ENCODE peak calls at places on chromosomes 7 and 10, in eight cellular contexts. D is GM12878; W is cardiac muscle cell; R is CD4-positive, alpha-beta T cell; I is sigmoid colon; A is transverse colon; O is testis; F is HCT116. M is an unnamed sample.

GRCh38 chr7:157000741-157001653 is 9.5 kb downstream of the MNX1 start:
- DNase-seq in D (no peak), W (no peak), R (no peak), I (no peak), A (no peak), O (peak; percentile 12), F (no peak), M (no peak)

GRCh38 chr7:82234457-82235049 is 209.0 kb downstream of the CACNA2D1 start:
- DNase-seq in D (no peak), W (peak; percentile 60), R (no peak), I (no peak), A (no peak), O (no peak), F (peak; percentile 31), M (no peak)

GRCh38 chr7:75920431-75921161 is 5.6 kb downstream of the POR start:
- DNase-seq in D (no peak), W (no peak), R (no peak), I (no peak), A (peak; percentile 40), O (no peak), F (no peak), M (no peak)

GRCh38 chr10:119299531-119299930 is 92.2 kb downstream of the GRK5 start:
- DNase-seq in D (no peak), W (peak; percentile 24), R (no peak), I (no peak), A (no peak), O (no peak), F (no peak), M (no peak)

GRCh38 chr10:58477122-58477521 is 35.5 kb upstream of the BICC1 start:
- DNase-seq in D (no peak), W (peak; percentile 5), R (no peak), I (peak; percentile 71), A (no peak), O (peak; percentile 18), F (no peak), M (no peak)

GRCh38 chr7:116953372-116953726 is at the start of gene ST7:
- DNase-seq in D (no peak), W (peak; percentile 69), R (peak; percentile 49), I (peak; percentile 83), A (peak; percentile 64), O (peak; percentile 70), F (peak; percentile 42), M (peak; percentile 71)

GRCh38 chr10:90723416-90724068 is 134.3 kb downstream of the HTR7 start:
- DNase-seq in D (no peak), W (no peak), R (no peak), I (no peak), A (no peak), O (no peak), F (no peak), M (no peak)

GRCh38 chr10:35765996-35766395 is 123.9 kb upstream of the FZD8 start:
- DNase-seq in D (no peak), W (no peak), R (no peak), I (no peak), A (no peak), O (no peak), F (no peak), M (no peak)

GRCh38 chr10:74394416-74394969 is 243.5 kb downstream of the ADK start:
- DNase-seq in D (no peak), W (no peak), R (no peak), I (no peak), A (no peak), O (no peak), F (no peak), M (no peak)

GRCh38 chr7:71801996-71802395 is 610.1 kb downstream of the CALN1 start:
- DNase-seq in D (no peak), W (no peak), R (no peak), I (no peak), A (no peak), O (no peak), F (no peak), M (no peak)

GRCh38 chr7:118731854-118732253 is 507.4 kb downstream of the ANKRD7 start:
- DNase-seq in D (no peak), W (no peak), R (no peak), I (no peak), A (no peak), O (no peak), F (peak; percentile 13), M (no peak)

GRCh38 chr10:104608076-104608828 is 32.8 kb upstream of the SORCS3 start:
- DNase-seq in D (no peak), W (no peak), R (no peak), I (no peak), A (no peak), O (no peak), F (no peak), M (no peak)

GRCh38 chr7:151506901-151507382 is 12.8 kb downstream of the RHEB start:
- DNase-seq in D (no peak), W (no peak), R (no peak), I (peak; percentile 86), A (no peak), O (no peak), F (no peak), M (no peak)

GRCh38 chr10:132193907-132194552 is 7.3 kb downstream of the DPYSL4 start:
- DNase-seq in D (no peak), W (peak; percentile 82), R (no peak), I (no peak), A (no peak), O (peak; percentile 39), F (no peak), M (no peak)

GRCh38 chr10:43233601-43234430 is 33.0 kb downstream of the RASGEF1A start:
- DNase-seq in D (no peak), W (no peak), R (no peak), I (peak; percentile 24), A (peak; percentile 3), O (no peak), F (no peak), M (no peak)

GRCh38 chr10:15585303-15585715 is 134.4 kb downstream of the ITGA8 start:
- DNase-seq in D (no peak), W (peak; percentile 67), R (no peak), I (no peak), A (peak; percentile 70), O (peak; percentile 79), F (peak; percentile 51), M (no peak)

GRCh38 chr7:66790219-66790618 is 49.7 kb downstream of the RABGEF1 start:
- DNase-seq in D (no peak), W (no peak), R (no peak), I (no peak), A (no peak), O (no peak), F (no peak), M (no peak)

GRCh38 chr10:124665558-124665957 is 78.6 kb downstream of the FAM53B start:
- DNase-seq in D (no peak), W (no peak), R (no peak), I (no peak), A (no peak), O (no peak), F (no peak), M (no peak)

GRCh38 chr7:132321387-132321786 is 254.9 kb downstream of the PLXNA4 start:
- DNase-seq in D (no peak), W (peak; percentile 29), R (no peak), I (no peak), A (no peak), O (no peak), F (no peak), M (no peak)

GRCh38 chr10:133328358-133329343 is 8.0 kb downstream of the CALY start:
- DNase-seq in D (no peak), W (no peak), R (no peak), I (no peak), A (no peak), O (no peak), F (no peak), M (no peak)
- H3K27me3 ChIP-seq in D (peaks cover 9% of the 10 kb centered on the region), W (peaks cover 77% of the 10 kb centered on the region), R (peaks cover 42% of the 10 kb centered on the region), I (peaks cover 70% of the 10 kb centered on the region), A (peaks cover 79% of the 10 kb centered on the region), O (no peaks in the 10 kb centered on the region), F (no peaks in the 10 kb centered on the region), M (peaks cover 39% of the 10 kb centered on the region)

GRCh38 chr7:27147211-27148030 is at the start of gene HOXA6:
- DNase-seq in D (no peak), W (no peak), R (no peak), I (peak; percentile 89), A (peak; percentile 81), O (peak; percentile 32), F (no peak), M (no peak)
- H3K27ac ChIP-seq in D (no peak within 1 kb of the TSS), W (no peak within 1 kb of the TSS), R (no peak within 1 kb of the TSS), I (peak within 1 kb of the TSS; percentile 91), A (peak within 1 kb of the TSS; percentile 98), O (no peak within 1 kb of the TSS), F (peak within 1 kb of the TSS; percentile 82), M (no peak within 1 kb of the TSS)

GRCh38 chr7:73812996-73813395 is 17.8 kb upstream of the CLDN4 start:
- DNase-seq in D (no peak), W (no peak), R (no peak), I (peak; percentile 26), A (no peak), O (no peak), F (no peak), M (no peak)

GRCh38 chr7:73811760-73812168 is 19.0 kb upstream of the CLDN4 start:
- DNase-seq in D (no peak), W (peak; percentile 86), R (peak; percentile 25), I (peak; percentile 82), A (peak; percentile 88), O (peak; percentile 65), F (no peak), M (peak; percentile 30)

GRCh38 chr7:73815436-73815835 is 15.4 kb upstream of the CLDN4 start:
- DNase-seq in D (no peak), W (no peak), R (no peak), I (peak; percentile 38), A (no peak), O (no peak), F (no peak), M (no peak)

GRCh38 chr7:73809454-73810090 is 21.2 kb upstream of the CLDN4 start:
- DNase-seq in D (no peak), W (no peak), R (no peak), I (peak; percentile 40), A (peak; percentile 91), O (no peak), F (peak; percentile 67), M (no peak)

GRCh38 chr7:73810991-73811360 is 19.8 kb upstream of the CLDN4 start:
- DNase-seq in D (no peak), W (no peak), R (no peak), I (peak; percentile 46), A (no peak), O (no peak), F (no peak), M (no peak)
- H3K27me3 ChIP-seq in D (no peaks in the 10 kb centered on the region), W (no peaks in the 10 kb centered on the region), R (no peaks in the 10 kb centered on the region), I (no peaks in the 10 kb centered on the region), A (peaks cover 3% of the 10 kb centered on the region), O (no peaks in the 10 kb centered on the region), F (no peaks in the 10 kb centered on the region), M (no peaks in the 10 kb centered on the region)

DNA sequence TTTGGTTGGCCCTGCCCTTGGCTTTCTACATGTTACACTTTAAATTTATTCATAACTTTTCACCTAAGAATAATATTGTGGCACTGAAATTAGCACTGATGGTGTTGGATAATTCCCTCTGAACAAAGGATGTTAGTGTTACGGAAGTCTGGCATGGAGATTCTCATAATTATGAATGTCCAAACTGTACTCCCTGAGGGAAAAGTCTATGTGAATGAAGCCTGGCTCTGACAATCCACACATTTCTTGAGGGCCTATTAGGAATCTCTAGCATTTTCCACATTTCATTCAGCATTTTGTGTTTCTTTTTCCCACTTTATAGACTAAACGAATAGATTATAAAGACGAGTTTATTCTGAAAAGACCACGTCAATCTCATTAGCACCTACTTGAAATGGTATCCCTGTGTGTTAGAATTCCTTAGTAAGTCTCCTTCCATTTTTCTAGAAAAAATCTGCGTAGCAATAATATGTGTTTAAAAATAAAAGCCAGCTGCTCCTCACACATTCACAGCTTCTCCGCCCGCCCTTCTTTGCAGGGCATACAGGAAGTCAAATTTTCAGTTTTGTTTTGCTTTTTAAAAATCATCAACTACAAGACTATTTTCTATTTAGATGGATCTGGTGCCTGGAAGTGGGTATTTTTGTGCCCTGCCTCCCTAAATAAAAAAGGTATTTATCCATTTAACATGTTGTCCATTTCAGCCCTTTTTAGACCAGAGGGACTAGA is 131.8 kb upstream of the PALS2 start:
- DNase-seq in D (no peak), W (no peak), R (no peak), I (no peak), A (no peak), O (no peak), F (no peak), M (peak; percentile 3)
- H3K27ac ChIP-seq in D (peak overlapping the region; percentile 33), W (no peak overlapping the region), R (no peak overlapping the region), I (no peak overlapping the region), A (no peak overlapping the region), O (no peak overlapping the region), F (no peak overlapping the region), M (no peak overlapping the region)

M was measured in CD8-positive, alpha-beta memory T cell.